ENCODE peak calls at places on chromosomes 11 and 22, in nine cellular contexts. C is uterus, F is HCT116, Y is fibroblast of lung, A is testis, X is heart right ventricle, D is BE2C, V is astrocyte, O is adrenal gland. K is an unnamed sample.

GRCh38 chr11:20364412-20364792 is 888 bp downstream of the HTATIP2 start:
- DNase-seq in D (no peak), O (peak; percentile 38), V (no peak), A (no peak), C (no peak), F (no peak), X (no peak), Y (no peak), K (no peak)

GRCh38 chr11:44279483-44279882 is 30.5 kb downstream of the ALX4 start:
- DNase-seq in X (no peak), D (no peak), C (no peak), O (no peak), A (no peak), V (no peak), Y (no peak), F (no peak), K (no peak)

GRCh38 chr11:95647805-95648379 is 141.7 kb downstream of the FAM76B start:
- DNase-seq in V (no peak), O (no peak), D (no peak), F (no peak), X (no peak), A (no peak), Y (no peak), C (no peak), K (no peak)

GRCh38 chr11:12284321-12285050 is 92.9 kb upstream of the PARVA start:
- DNase-seq in A (peak; percentile 15), C (no peak), F (no peak), X (no peak), D (no peak), Y (peak; percentile 73), V (peak; percentile 84), O (no peak), K (no peak)

GRCh38 chr11:117096973-117097566 is 1.2 kb downstream of the SIK3 start:
- DNase-seq in X (no peak), O (no peak), C (no peak), A (no peak), V (no peak), F (no peak), D (no peak), Y (no peak), K (no peak)

GRCh38 chr22:35467788-35468187 is 67.8 kb downstream of the MCM5 start:
- DNase-seq in V (peak; percentile 19), D (peak; percentile 60), O (peak; percentile 68), F (no peak), A (peak; percentile 84), C (peak; percentile 80), X (peak; percentile 75), Y (peak; percentile 70), K (no peak)

GRCh38 chr11:65576867-65577755 is 1.3 kb downstream of the EHBP1L1 start:
- DNase-seq in Y (peak; percentile 59), C (peak; percentile 77), F (no peak), V (peak; percentile 48), D (no peak), X (peak; percentile 79), A (no peak), O (peak; percentile 72), K (no peak)

GRCh38 chr22:27581688-27582087 is 219.9 kb downstream of the MN1 start:
- DNase-seq in A (peak; percentile 92), C (peak; percentile 77), D (no peak), Y (peak; percentile 75), F (no peak), V (no peak), O (peak; percentile 32), X (peak; percentile 89), K (peak; percentile 12)

GRCh38 chr11:42043312-42043711 is 583.9 kb upstream of the LRRC4C start:
- DNase-seq in V (peak; percentile 67), A (no peak), Y (no peak), C (no peak), O (no peak), F (no peak), D (no peak), X (no peak), K (no peak)

GRCh38 chr11:133957926-133958325 is 1.2 kb upstream of the IGSF9B start:
- DNase-seq in D (no peak), C (peak; percentile 39), V (peak; percentile 45), F (no peak), A (peak; percentile 30), X (no peak), O (no peak), Y (no peak), K (no peak)

GRCh38 chr11:24234822-24235508 is 261.9 kb upstream of the LUZP2 start:
- DNase-seq in V (peak; percentile 42), Y (peak; percentile 72), X (no peak), F (no peak), A (no peak), D (peak; percentile 65), O (no peak), C (no peak), K (no peak)

GRCh38 chr11:20035701-20036601 is 124.3 kb downstream of the DBX1 start:
- DNase-seq in C (peak; percentile 54), V (peak; percentile 96), X (no peak), F (no peak), O (peak; percentile 30), Y (peak; percentile 97), A (no peak), D (no peak), K (peak; percentile 35)

GRCh38 chr22:22210375-22210774 is 34.2 kb upstream of the VPREB1 start:
- DNase-seq in C (no peak), Y (peak; percentile 15), A (no peak), F (peak; percentile 22), D (no peak), V (peak; percentile 84), O (no peak), X (no peak), K (peak; percentile 3)

GRCh38 chr11:17838102-17838501 is 103.5 kb downstream of the KCNC1 start:
- DNase-seq in X (no peak), D (no peak), A (no peak), Y (no peak), F (no peak), V (no peak), C (no peak), O (no peak), K (no peak)

GRCh38 chr22:29739346-29739875 is 19.6 kb downstream of the CABP7 start:
- DNase-seq in C (no peak), F (no peak), O (no peak), V (no peak), Y (no peak), A (no peak), X (no peak), D (no peak), K (no peak)

DNA sequence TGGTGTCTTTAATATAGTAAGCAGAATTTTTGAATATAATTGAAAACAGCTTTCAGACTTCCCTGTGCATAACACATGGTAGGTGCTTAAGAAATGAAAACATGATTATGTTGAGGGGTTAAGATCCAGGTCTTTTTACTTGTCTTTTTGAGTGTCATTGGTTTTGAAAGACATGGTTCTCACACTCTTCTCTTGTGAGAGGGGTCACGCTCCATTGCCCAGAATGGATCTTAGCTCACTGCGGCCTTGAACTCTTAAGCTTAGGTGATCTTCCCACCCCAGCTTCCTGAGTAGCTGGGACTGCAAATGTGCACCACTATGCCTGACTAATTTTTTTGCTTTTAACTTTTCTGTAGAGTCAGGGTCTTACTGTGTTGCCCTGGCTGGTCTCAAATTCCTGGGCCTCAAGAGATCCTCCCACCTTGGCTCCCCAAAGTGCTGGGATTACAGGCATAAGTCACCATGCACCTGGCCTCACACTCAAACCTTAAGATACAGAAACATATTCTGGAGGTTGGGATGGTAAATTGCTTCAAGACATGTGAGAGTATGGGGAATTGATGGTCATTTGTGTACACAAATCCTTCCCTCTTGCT is 1.4 kb downstream of the SPCS2 start:
- DNase-seq in O (no peak), Y (no peak), V (no peak), F (no peak), A (no peak), C (no peak), D (no peak), X (no peak), K (no peak)
- H3K36me3 ChIP-seq in O (no peaks in the 10 kb centered on the region), Y (peaks cover 1% of the 10 kb centered on the region), V (peaks cover 11% of the 10 kb centered on the region), F (no peaks in the 10 kb centered on the region), A (no peaks in the 10 kb centered on the region), C (no peaks in the 10 kb centered on the region), D (peaks cover 25% of the 10 kb centered on the region), X (peaks cover 26% of the 10 kb centered on the region), K (peaks cover 1% of the 10 kb centered on the region)

GRCh38 chr11:1729692-1730011 is 20.7 kb downstream of the IFITM10 start:
- DNase-seq in F (no peak), X (no peak), Y (no peak), C (no peak), V (no peak), O (no peak), D (no peak), A (no peak), K (no peak)

GRCh38 chr11:1727861-1728260 is 22.5 kb downstream of the IFITM10 start:
- DNase-seq in D (no peak), F (no peak), V (no peak), O (no peak), A (no peak), C (no peak), X (no peak), Y (no peak), K (no peak)

GRCh38 chr11:1727088-1727690 is 23.2 kb downstream of the IFITM10 start:
- DNase-seq in O (no peak), C (no peak), Y (no peak), F (no peak), X (no peak), D (no peak), A (no peak), V (no peak), K (no peak)

GRCh38 chr11:1728931-1729691 is 21.3 kb downstream of the IFITM10 start:
- DNase-seq in O (no peak), D (no peak), A (no peak), X (no peak), V (no peak), C (no peak), Y (no peak), F (no peak), K (no peak)

DNA sequence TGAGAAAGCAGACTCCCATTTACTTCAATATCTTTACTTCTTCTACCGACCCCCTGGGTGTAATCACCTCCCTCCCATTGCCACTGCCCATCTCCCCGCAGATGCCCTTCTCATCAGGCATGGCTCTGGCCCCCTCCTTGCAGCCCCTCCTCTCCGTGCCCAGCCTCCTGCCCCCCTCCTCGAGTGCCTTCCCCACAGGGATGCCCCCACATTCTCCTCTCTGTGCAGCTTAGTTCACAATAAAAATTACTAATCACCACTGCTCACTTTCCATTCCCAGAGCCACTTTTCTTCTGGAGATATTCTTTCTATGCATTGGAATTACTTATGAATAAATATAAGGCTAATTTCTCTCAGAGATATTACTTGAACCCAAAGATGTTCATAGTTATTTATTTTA is 22.1 kb downstream of the IFITM10 start:
- DNase-seq in D (no peak), X (no peak), Y (no peak), V (no peak), F (no peak), O (no peak), C (no peak), A (no peak), K (no peak)
- TF ChIP-seq CTCF in D (no peak), X (no peak), Y (no peak), V (no peak), F (no peak), O (no peak), C (no peak), A (no peak), K (no peak)

GRCh38 chr11:45869551-45869950 is 15.9 kb upstream of the MAPK8IP1 start:
- DNase-seq in D (no peak), C (no peak), O (no peak), A (no peak), F (no peak), X (no peak), Y (no peak), V (no peak), K (no peak)
- H3K36me3 ChIP-seq in D (peaks cover 3% of the 10 kb centered on the region), C (no peaks in the 10 kb centered on the region), O (peaks cover 73% of the 10 kb centered on the region), A (no peaks in the 10 kb centered on the region), F (peaks cover 9% of the 10 kb centered on the region), X (peaks cover 100% of the 10 kb centered on the region), Y (peaks cover 26% of the 10 kb centered on the region), V (peaks cover 25% of the 10 kb centered on the region), K (peaks cover 37% of the 10 kb centered on the region)

GRCh38 chr22:33519140-33519973 is 400.9 kb downstream of the LARGE1 start:
- DNase-seq in F (no peak), D (no peak), O (peak; percentile 67), X (peak; percentile 63), Y (peak; percentile 68), A (peak; percentile 54), C (peak; percentile 65), V (peak; percentile 49), K (no peak)
- TF ChIP-seq CTCF in F (no peak), D (peak; percentile 24), O (peak; percentile 81), X (peak; percentile 78), Y (peak; percentile 57), A (peak; percentile 42), C (peak; percentile 71), V (peak; percentile 42), K (peak; percentile 65)

K was measured in BJ.